ENCODE peak calls at places on chromosomes 12 and 14, in eight cellular contexts. One of them, this sample, is unnamed. For H3K27me3, the result is how much of the 10 kb centered on the place peaks cover.

GRCh38 chr14:77181603-77182437 is at the start of gene TMEM63C:
- DNase-seq in left ventricle myocardium inferior: no peak
- DNase-seq in cardiac muscle cell: peak
- DNase-seq in endothelial cell of umbilical vein: no peak
- DNase-seq in tibial artery: no peak
- DNase-seq in testis: peak
- DNase-seq in Caco-2: peak
- DNase-seq in brain microvascular endothelial cell: no peak
- DNase-seq in this sample: peak

GRCh38 chr12:48859607-48860006 is 6.1 kb downstream of the RND1 start:
- DNase-seq in tibial artery: no peak
- DNase-seq in left ventricle myocardium inferior: no peak
- DNase-seq in brain microvascular endothelial cell: no peak
- DNase-seq in endothelial cell of umbilical vein: no peak
- DNase-seq in Caco-2: no peak
- DNase-seq in cardiac muscle cell: no peak
- DNase-seq in testis: no peak
- DNase-seq in this sample: no peak

GRCh38 chr14:54902143-54902520 is 494 bp downstream of the GCH1 start:
- DNase-seq in Caco-2: peak
- DNase-seq in testis: peak
- DNase-seq in endothelial cell of umbilical vein: no peak
- DNase-seq in cardiac muscle cell: peak
- DNase-seq in brain microvascular endothelial cell: peak
- DNase-seq in left ventricle myocardium inferior: peak
- DNase-seq in tibial artery: peak
- DNase-seq in this sample: peak

GRCh38 chr12:53048033-53048779 is 1.7 kb upstream of the TNS2 start:
- DNase-seq in endothelial cell of umbilical vein: peak
- DNase-seq in tibial artery: peak
- DNase-seq in Caco-2: peak
- DNase-seq in left ventricle myocardium inferior: peak
- DNase-seq in brain microvascular endothelial cell: no peak
- DNase-seq in testis: peak
- DNase-seq in cardiac muscle cell: no peak
- DNase-seq in this sample: no peak

GRCh38 chr14:40218282-40218941 is 786.2 kb upstream of the FBXO33 start:
- DNase-seq in endothelial cell of umbilical vein: no peak
- DNase-seq in Caco-2: no peak
- DNase-seq in testis: no peak
- DNase-seq in tibial artery: no peak
- DNase-seq in cardiac muscle cell: no peak
- DNase-seq in brain microvascular endothelial cell: no peak
- DNase-seq in left ventricle myocardium inferior: no peak
- DNase-seq in this sample: no peak

GRCh38 chr14:23055147-23055550 is 2.2 kb downstream of the CDH24 start:
- DNase-seq in endothelial cell of umbilical vein: no peak
- DNase-seq in brain microvascular endothelial cell: no peak
- DNase-seq in cardiac muscle cell: no peak
- DNase-seq in left ventricle myocardium inferior: no peak
- DNase-seq in Caco-2: no peak
- DNase-seq in tibial artery: no peak
- DNase-seq in testis: no peak
- DNase-seq in this sample: no peak

GRCh38 chr12:78764913-78765312 is 99.7 kb upstream of the SYT1 start:
- DNase-seq in left ventricle myocardium inferior: no peak
- DNase-seq in cardiac muscle cell: no peak
- DNase-seq in endothelial cell of umbilical vein: no peak
- DNase-seq in Caco-2: no peak
- DNase-seq in testis: no peak
- DNase-seq in tibial artery: no peak
- DNase-seq in brain microvascular endothelial cell: no peak
- DNase-seq in this sample: no peak

GRCh38 chr14:103702497-103703432 is 12.5 kb downstream of the XRCC3 start:
- DNase-seq in tibial artery: no peak
- DNase-seq in Caco-2: no peak
- DNase-seq in endothelial cell of umbilical vein: no peak
- DNase-seq in cardiac muscle cell: no peak
- DNase-seq in testis: no peak
- DNase-seq in brain microvascular endothelial cell: no peak
- DNase-seq in left ventricle myocardium inferior: no peak
- DNase-seq in this sample: no peak

GRCh38 chr14:95833429-95833828 is 43.2 kb upstream of the TUNAR start:
- DNase-seq in tibial artery: no peak
- DNase-seq in left ventricle myocardium inferior: no peak
- DNase-seq in brain microvascular endothelial cell: no peak
- DNase-seq in cardiac muscle cell: no peak
- DNase-seq in testis: peak
- DNase-seq in Caco-2: no peak
- DNase-seq in endothelial cell of umbilical vein: no peak
- DNase-seq in this sample: no peak

GRCh38 chr12:68971404-68971803 is 38.4 kb upstream of the CPM start:
- DNase-seq in endothelial cell of umbilical vein: no peak
- DNase-seq in left ventricle myocardium inferior: no peak
- DNase-seq in testis: no peak
- DNase-seq in Caco-2: no peak
- DNase-seq in brain microvascular endothelial cell: no peak
- DNase-seq in cardiac muscle cell: no peak
- DNase-seq in tibial artery: no peak
- DNase-seq in this sample: peak

GRCh38 chr12:119154435-119154818 is 24.3 kb upstream of the HSPB8 start:
- DNase-seq in testis: peak
- DNase-seq in Caco-2: no peak
- DNase-seq in endothelial cell of umbilical vein: no peak
- DNase-seq in tibial artery: no peak
- DNase-seq in brain microvascular endothelial cell: no peak
- DNase-seq in cardiac muscle cell: no peak
- DNase-seq in left ventricle myocardium inferior: no peak
- DNase-seq in this sample: no peak

GRCh38 chr12:20523658-20524057 is 155.3 kb downstream of the PDE3A start:
- DNase-seq in Caco-2: no peak
- DNase-seq in endothelial cell of umbilical vein: no peak
- DNase-seq in testis: no peak
- DNase-seq in left ventricle myocardium inferior: no peak
- DNase-seq in tibial artery: no peak
- DNase-seq in cardiac muscle cell: no peak
- DNase-seq in brain microvascular endothelial cell: no peak
- DNase-seq in this sample: peak

GRCh38 chr14:53955671-53956426 is 776 bp downstream of the BMP4 start:
- DNase-seq in endothelial cell of umbilical vein: peak
- DNase-seq in Caco-2: peak
- DNase-seq in brain microvascular endothelial cell: no peak
- DNase-seq in cardiac muscle cell: peak
- DNase-seq in testis: no peak
- DNase-seq in left ventricle myocardium inferior: peak
- DNase-seq in tibial artery: peak
- DNase-seq in this sample: no peak

GRCh38 chr12:62865860-62866407 is 69.0 kb downstream of the PPM1H start:
- DNase-seq in tibial artery: no peak
- DNase-seq in cardiac muscle cell: no peak
- DNase-seq in testis: no peak
- DNase-seq in brain microvascular endothelial cell: peak
- DNase-seq in left ventricle myocardium inferior: no peak
- DNase-seq in endothelial cell of umbilical vein: no peak
- DNase-seq in Caco-2: no peak
- DNase-seq in this sample: no peak

GRCh38 chr12:89348894-89349669 is 3.2 kb downstream of the DUSP6 start:
- DNase-seq in tibial artery: no peak
- DNase-seq in left ventricle myocardium inferior: no peak
- DNase-seq in brain microvascular endothelial cell: peak
- DNase-seq in testis: no peak
- DNase-seq in Caco-2: no peak
- DNase-seq in endothelial cell of umbilical vein: peak
- DNase-seq in cardiac muscle cell: no peak
- DNase-seq in this sample: no peak

GRCh38 chr12:632102-632696 is 31.0 kb downstream of the NINJ2 start:
- DNase-seq in cardiac muscle cell: peak
- DNase-seq in testis: no peak
- DNase-seq in left ventricle myocardium inferior: no peak
- DNase-seq in brain microvascular endothelial cell: peak
- DNase-seq in Caco-2: peak
- DNase-seq in endothelial cell of umbilical vein: peak
- DNase-seq in tibial artery: peak
- DNase-seq in this sample: peak

GRCh38 chr14:36052063-36052462 is 124.5 kb downstream of the PTCSC3 start:
- DNase-seq in cardiac muscle cell: no peak
- DNase-seq in tibial artery: no peak
- DNase-seq in left ventricle myocardium inferior: no peak
- DNase-seq in brain microvascular endothelial cell: no peak
- DNase-seq in testis: no peak
- DNase-seq in endothelial cell of umbilical vein: no peak
- DNase-seq in Caco-2: no peak
- DNase-seq in this sample: no peak

GRCh38 chr12:89470741-89471504 is 53.7 kb downstream of the GALNT4 start:
- DNase-seq in cardiac muscle cell: peak
- DNase-seq in left ventricle myocardium inferior: no peak
- DNase-seq in tibial artery: no peak
- DNase-seq in testis: no peak
- DNase-seq in endothelial cell of umbilical vein: peak
- DNase-seq in Caco-2: peak
- DNase-seq in brain microvascular endothelial cell: no peak
- DNase-seq in this sample: peak

GRCh38 chr12:40028296-40028695 is 77.6 kb downstream of the SLC2A13 start:
- DNase-seq in cardiac muscle cell: no peak
- DNase-seq in endothelial cell of umbilical vein: no peak
- DNase-seq in brain microvascular endothelial cell: no peak
- DNase-seq in testis: no peak
- DNase-seq in tibial artery: no peak
- DNase-seq in Caco-2: no peak
- DNase-seq in left ventricle myocardium inferior: no peak
- DNase-seq in this sample: peak

DNA sequence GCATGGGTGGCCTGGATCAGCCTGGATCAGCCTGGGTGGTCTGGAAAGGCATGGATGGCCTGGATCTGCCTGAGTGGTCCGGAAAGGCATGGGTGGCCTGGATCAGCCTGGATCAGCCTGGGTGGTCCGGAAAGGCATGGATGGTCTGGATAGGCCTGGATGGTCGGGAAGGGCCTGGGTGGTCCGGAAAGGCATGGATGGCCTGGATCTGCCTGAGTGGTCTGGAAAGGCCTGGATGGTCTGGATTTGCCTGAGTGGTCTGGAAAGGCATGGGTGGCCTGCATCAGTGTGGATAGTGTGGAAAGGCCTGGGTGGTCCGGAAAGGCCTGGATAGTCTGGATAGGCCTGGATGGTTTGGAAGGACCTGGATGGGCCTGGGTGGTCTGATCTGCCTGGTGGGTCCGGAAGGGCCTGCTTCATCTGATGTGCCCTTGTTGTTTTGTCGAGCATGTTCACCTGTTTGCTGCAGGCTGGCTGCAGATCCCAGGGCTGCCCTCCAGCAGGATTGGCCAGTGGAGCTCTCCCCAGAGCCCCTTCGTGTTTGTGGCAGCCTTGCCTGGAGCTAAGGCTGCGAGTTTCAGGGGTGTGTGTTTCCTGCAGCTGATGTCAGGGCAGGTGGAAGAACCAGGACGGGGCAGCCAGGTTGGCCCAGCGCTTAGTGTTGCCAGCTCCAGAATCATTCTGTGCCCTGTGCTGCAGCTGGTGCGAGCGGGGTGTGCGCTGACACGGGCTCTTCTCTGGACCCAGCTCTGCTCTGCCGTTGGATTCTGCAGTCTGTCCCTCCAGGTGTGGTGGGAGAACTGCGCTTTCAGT is 19.3 kb upstream of the TEX22 start:
- DNase-seq in testis: no peak
- DNase-seq in brain microvascular endothelial cell: no peak
- DNase-seq in left ventricle myocardium inferior: no peak
- DNase-seq in tibial artery: no peak
- DNase-seq in Caco-2: no peak
- DNase-seq in endothelial cell of umbilical vein: no peak
- DNase-seq in cardiac muscle cell: no peak
- DNase-seq in this sample: no peak
- H3K4me3 ChIP-seq in testis: no peak
- H3K4me3 ChIP-seq in brain microvascular endothelial cell: no peak
- H3K4me3 ChIP-seq in left ventricle myocardium inferior: no peak
- H3K4me3 ChIP-seq in tibial artery: no peak
- H3K4me3 ChIP-seq in Caco-2: no peak
- H3K4me3 ChIP-seq in endothelial cell of umbilical vein: no peak
- H3K4me3 ChIP-seq in cardiac muscle cell: no peak
- H3K4me3 ChIP-seq in this sample: no peak

GRCh38 chr12:72133497-72134055 is 138.6 kb upstream of the TRHDE start:
- DNase-seq in testis: no peak
- DNase-seq in brain microvascular endothelial cell: no peak
- DNase-seq in endothelial cell of umbilical vein: no peak
- DNase-seq in left ventricle myocardium inferior: no peak
- DNase-seq in tibial artery: no peak
- DNase-seq in cardiac muscle cell: no peak
- DNase-seq in Caco-2: no peak
- DNase-seq in this sample: no peak
- TF ChIP-seq CTCF in testis: no peak
- TF ChIP-seq CTCF in brain microvascular endothelial cell: peak
- TF ChIP-seq CTCF in endothelial cell of umbilical vein: no peak
- TF ChIP-seq CTCF in left ventricle myocardium inferior: no peak
- TF ChIP-seq CTCF in tibial artery: no peak
- TF ChIP-seq CTCF in cardiac muscle cell: no peak
- TF ChIP-seq CTCF in Caco-2: no peak
- TF ChIP-seq CTCF in this sample: no peak

GRCh38 chr12:57852195-57852594 is 5.7 kb upstream of the CTDSP2 start:
- DNase-seq in tibial artery: peak
- DNase-seq in cardiac muscle cell: no peak
- DNase-seq in left ventricle myocardium inferior: peak
- DNase-seq in Caco-2: no peak
- DNase-seq in endothelial cell of umbilical vein: no peak
- DNase-seq in testis: no peak
- DNase-seq in brain microvascular endothelial cell: no peak
- DNase-seq in this sample: no peak

GRCh38 chr12:57851552-57852186 is 5.1 kb upstream of the CTDSP2 start:
- DNase-seq in endothelial cell of umbilical vein: no peak
- DNase-seq in tibial artery: no peak
- DNase-seq in brain microvascular endothelial cell: no peak
- DNase-seq in left ventricle myocardium inferior: no peak
- DNase-seq in testis: no peak
- DNase-seq in cardiac muscle cell: no peak
- DNase-seq in Caco-2: no peak
- DNase-seq in this sample: no peak

GRCh38 chr12:57850924-57851323 is 4.4 kb upstream of the CTDSP2 start:
- DNase-seq in Caco-2: no peak
- DNase-seq in left ventricle myocardium inferior: no peak
- DNase-seq in testis: no peak
- DNase-seq in endothelial cell of umbilical vein: no peak
- DNase-seq in brain microvascular endothelial cell: no peak
- DNase-seq in cardiac muscle cell: no peak
- DNase-seq in tibial artery: no peak
- DNase-seq in this sample: no peak

GRCh38 chr12:57852620-57853509 is 6.3 kb upstream of the CTDSP2 start:
- DNase-seq in left ventricle myocardium inferior: peak
- DNase-seq in endothelial cell of umbilical vein: no peak
- DNase-seq in tibial artery: peak
- DNase-seq in cardiac muscle cell: peak
- DNase-seq in Caco-2: no peak
- DNase-seq in brain microvascular endothelial cell: no peak
- DNase-seq in testis: peak
- DNase-seq in this sample: no peak

GRCh38 chr12:57853864-57854556 is 7.5 kb upstream of the CTDSP2 start:
- DNase-seq in cardiac muscle cell: no peak
- DNase-seq in Caco-2: no peak
- DNase-seq in endothelial cell of umbilical vein: no peak
- DNase-seq in brain microvascular endothelial cell: no peak
- DNase-seq in testis: no peak
- DNase-seq in left ventricle myocardium inferior: no peak
- DNase-seq in tibial artery: no peak
- DNase-seq in this sample: peak
- H3K27me3 ChIP-seq in cardiac muscle cell: under half
- H3K27me3 ChIP-seq in Caco-2: under half
- H3K27me3 ChIP-seq in endothelial cell of umbilical vein: under half
- H3K27me3 ChIP-seq in brain microvascular endothelial cell: under half
- H3K27me3 ChIP-seq in testis: under half
- H3K27me3 ChIP-seq in left ventricle myocardium inferior: under half
- H3K27me3 ChIP-seq in tibial artery: under half
- H3K27me3 ChIP-seq in this sample: under half

GRCh38 chr12:29430699-29431044 is 49.7 kb upstream of the ERGIC2 start:
- DNase-seq in tibial artery: no peak
- DNase-seq in testis: peak
- DNase-seq in left ventricle myocardium inferior: no peak
- DNase-seq in brain microvascular endothelial cell: no peak
- DNase-seq in Caco-2: no peak
- DNase-seq in cardiac muscle cell: no peak
- DNase-seq in endothelial cell of umbilical vein: no peak
- DNase-seq in this sample: no peak
- H3K4me3 ChIP-seq in tibial artery: no peak
- H3K4me3 ChIP-seq in testis: no peak
- H3K4me3 ChIP-seq in left ventricle myocardium inferior: no peak
- H3K4me3 ChIP-seq in brain microvascular endothelial cell: no peak
- H3K4me3 ChIP-seq in Caco-2: no peak
- H3K4me3 ChIP-seq in cardiac muscle cell: no peak
- H3K4me3 ChIP-seq in endothelial cell of umbilical vein: no peak
- H3K4me3 ChIP-seq in this sample: no peak